ENCODE peak calls at places on chromosomes 11 and 22, in four cellular contexts. T is H1, W is GM12878, R is K562. O is an unnamed sample.
A peak's percentile ranks its signal among the peaks of the same experiment; 100 is the strongest.

GRCh38 chr11:57276169-57276854 is 39.3 kb upstream of the APLNR start:
- DNase-seq in R (no peak), W (no peak), T (no peak), O (no peak)

GRCh38 chr11:128772814-128773213 is 78.9 kb downstream of the FLI1 start:
- DNase-seq in T (no peak), R (no peak), W (no peak), O (no peak)

GRCh38 chr11:110069158-110069737 is 23.9 kb upstream of the ZC3H12C start:
- DNase-seq in R (peak; percentile 80), W (no peak), T (no peak), O (peak; percentile 3)

GRCh38 chr11:37322333-37323194 is 724.5 kb upstream of the RAG2 start:
- DNase-seq in R (no peak), T (no peak), W (no peak), O (no peak)

GRCh38 chr11:115098037-115098436 is 406.2 kb downstream of the CADM1 start:
- DNase-seq in W (no peak), T (no peak), R (no peak), O (no peak)

GRCh38 chr11:96119211-96119610 is 195.3 kb upstream of the MTMR2 start:
- DNase-seq in R (no peak), W (no peak), T (no peak), O (no peak)

GRCh38 chr11:64545605-64546004 is 45.4 kb upstream of the SLC22A12 start:
- DNase-seq in W (no peak), T (no peak), R (no peak), O (peak; percentile 69)

GRCh38 chr22:23547818-23548500 is 32.1 kb downstream of the IGLL1 start:
- DNase-seq in W (no peak), R (no peak), T (no peak), O (no peak)

GRCh38 chr11:68976563-68976962 is 4.2 kb downstream of the MRGPRD start:
- DNase-seq in R (no peak), W (no peak), T (no peak), O (no peak)

GRCh38 chr22:46150615-46151423 is 493 bp downstream of the PPARA start:
- DNase-seq in R (peak; percentile 32), W (no peak), T (peak; percentile 71), O (no peak)

GRCh38 chr22:44884968-44885805 is 124.6 kb downstream of the PHF21B start:
- DNase-seq in R (no peak), T (no peak), W (no peak), O (no peak)

GRCh38 chr11:46367244-46367915 is 14.1 kb upstream of the MDK start:
- DNase-seq in T (peak; percentile 95), W (no peak), R (peak; percentile 83), O (no peak)
- TF ChIP-seq EGR1 in T (no peak), W (no peak), R (peak; percentile 44), O (no peak)

DNA sequence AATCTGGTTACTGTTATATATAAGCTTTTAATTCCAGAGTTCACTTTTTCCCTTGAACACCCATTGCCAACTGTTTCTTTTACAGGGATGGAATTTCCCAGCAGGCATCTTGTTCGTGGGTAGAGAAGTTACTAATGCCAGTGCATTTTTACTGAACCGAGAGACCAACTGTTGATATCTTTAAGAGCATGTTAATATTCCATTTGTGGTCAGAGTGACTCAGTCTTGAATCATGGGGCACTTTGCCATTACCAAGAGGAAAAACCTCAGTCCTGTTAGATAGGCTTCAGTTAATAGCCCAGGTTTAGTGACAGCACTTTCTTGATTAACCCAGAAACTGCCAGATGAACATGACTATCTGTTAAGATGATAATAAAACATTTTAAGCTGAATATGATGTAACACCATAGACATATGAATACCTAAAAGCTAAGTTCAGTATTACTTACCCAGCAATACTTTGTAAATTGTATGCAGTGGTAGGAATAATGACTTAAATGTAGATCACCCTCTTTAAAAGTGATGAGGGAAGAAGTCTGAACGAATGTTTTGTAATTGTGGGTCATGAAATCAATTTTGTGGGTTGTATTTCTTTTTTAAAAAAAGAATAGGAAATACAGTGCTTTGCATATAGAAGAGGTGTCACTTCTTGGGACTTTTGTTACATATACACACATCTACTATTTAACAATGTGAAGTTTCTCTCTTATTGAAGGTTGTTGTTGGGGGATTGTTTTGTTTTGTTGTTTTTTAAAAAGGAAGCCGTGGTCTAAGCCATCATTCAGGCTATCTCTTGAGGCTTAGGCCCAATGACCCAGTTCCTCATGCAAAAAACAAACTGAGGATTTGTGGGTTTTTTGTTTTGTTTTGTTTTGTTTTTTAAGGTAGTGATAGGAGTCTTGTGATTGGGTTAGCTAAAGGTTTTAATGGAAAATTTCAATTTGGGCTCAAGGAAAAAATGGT is 79.2 kb upstream of the GRIK4 start:
- DNase-seq in W (peak; percentile 33), R (peak; percentile 51), T (no peak), O (peak; percentile 97)
- TF ChIP-seq ZNF274 in W (no peak), R (no peak), T (no peak), O (no peak)

GRCh38 chr11:2185324-2186085 is 13.9 kb upstream of the TH start:
- DNase-seq in W (no peak), R (no peak), T (no peak), O (no peak)

GRCh38 chr11:2189938-2190669 is 18.5 kb upstream of the TH start:
- DNase-seq in T (no peak), R (no peak), W (no peak), O (no peak)

GRCh38 chr11:2188745-2189144 is 17.1 kb upstream of the TH start:
- DNase-seq in T (no peak), W (no peak), R (no peak), O (no peak)

GRCh38 chr11:2187267-2187707 is 15.7 kb upstream of the TH start:
- DNase-seq in R (no peak), W (no peak), T (no peak), O (no peak)

DNA sequence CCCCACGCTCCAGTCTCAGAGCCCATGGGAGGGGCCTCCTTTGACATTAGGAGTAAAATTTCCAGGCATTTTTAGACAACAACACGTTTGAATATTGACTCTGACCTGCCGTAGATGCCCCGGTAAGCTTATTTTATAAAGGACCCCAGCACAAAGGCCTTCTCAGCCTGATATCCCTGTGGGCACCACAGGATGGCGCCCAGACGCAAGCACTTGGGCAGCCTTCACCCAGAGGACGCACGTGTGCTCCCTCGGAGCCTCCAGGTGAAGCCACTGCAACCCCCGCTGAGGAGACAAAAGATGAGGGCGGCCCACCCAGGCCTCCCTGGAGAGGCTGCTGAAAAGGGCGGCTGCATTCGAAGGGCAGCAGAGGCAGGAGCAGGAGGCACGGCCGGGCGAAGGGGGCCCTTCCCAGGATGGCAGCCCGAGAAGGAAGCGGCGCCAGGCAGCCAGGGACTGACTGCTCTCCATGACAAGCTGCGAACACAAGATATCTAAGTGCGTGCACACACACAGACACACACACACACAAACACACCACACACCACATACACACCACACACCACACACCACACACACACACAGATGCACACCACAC is 15.2 kb upstream of the TH start:
- DNase-seq in W (no peak), T (peak; percentile 69), R (peak; percentile 18), O (peak; percentile 51)
- TF ChIP-seq EGR1 in W (no peak), T (no peak), R (no peak), O (no peak)

GRCh38 chr11:87659807-87660206 is 515.4 kb downstream of the RAB38 start:
- DNase-seq in W (no peak), T (no peak), R (no peak), O (no peak)
- TF ChIP-seq ZNF274 in W (no peak), T (no peak), R (no peak), O (no peak)

O was measured in HCT116.